ENCODE peak calls at places on chromosome 5, in seven cellular contexts. Y is ovary, H is foreskin keratinocyte, U is colonic mucosa, I is kidney, D is GM13976, W is nephron progenitor cell. S is an unnamed sample.

GRCh38 chr5:59608745-59609144 is 284.8 kb downstream of the PDE4D start:
- DNase-seq in Y (no peak), H (no peak), U (no peak), I (no peak), D (no peak), W (no peak), S (no peak)

GRCh38 chr5:24347206-24347605 is 297.6 kb downstream of the CDH10 start:
- DNase-seq in Y (no peak), H (peak; percentile 9), U (no peak), I (no peak), D (no peak), W (no peak), S (no peak)

GRCh38 chr5:150258126-150258525 is 31.4 kb downstream of the CAMK2A start:
- DNase-seq in Y (no peak), H (no peak), U (no peak), I (no peak), D (no peak), W (no peak), S (no peak)

GRCh38 chr5:106380736-106381135 is 1290.0 kb downstream of the EFNA5 start:
- DNase-seq in Y (no peak), H (peak; percentile 74), U (no peak), I (no peak), D (no peak), W (no peak), S (no peak)

GRCh38 chr5:65142511-65143011 is 339.2 kb downstream of the ADAMTS6 start:
- DNase-seq in Y (no peak), H (peak; percentile 53), U (no peak), I (no peak), D (no peak), W (no peak), S (no peak)

GRCh38 chr5:111277061-111277460 is 52.9 kb downstream of the CAMK4 start:
- DNase-seq in Y (no peak), H (no peak), U (no peak), I (no peak), D (no peak), W (no peak), S (no peak)

GRCh38 chr5:146560205-146560812 is 44.3 kb upstream of the GPR151 start:
- DNase-seq in Y (no peak), H (no peak), U (no peak), I (no peak), D (no peak), W (no peak), S (no peak)

GRCh38 chr5:14202462-14202861 is 59.3 kb downstream of the TRIO start:
- DNase-seq in Y (no peak), H (no peak), U (no peak), I (no peak), D (no peak), W (no peak), S (no peak)

GRCh38 chr5:52870448-52870847 is 82.7 kb downstream of the ITGA1 start:
- DNase-seq in Y (no peak), H (peak; percentile 72), U (no peak), I (peak; percentile 62), D (no peak), W (peak; percentile 58), S (no peak)

GRCh38 chr5:53430618-53431252 is 49.7 kb upstream of the FST start:
- DNase-seq in Y (no peak), H (peak; percentile 77), U (no peak), I (no peak), D (no peak), W (no peak), S (no peak)

GRCh38 chr5:36889264-36889663 is 12.7 kb downstream of the NIPBL start:
- DNase-seq in Y (no peak), H (no peak), U (no peak), I (no peak), D (no peak), W (no peak), S (no peak)

GRCh38 chr5:170614071-170614490 is 110.3 kb downstream of the KCNIP1 start:
- DNase-seq in Y (no peak), H (no peak), U (no peak), I (peak; percentile 36), D (no peak), W (no peak), S (no peak)

GRCh38 chr5:119529811-119530210 is 77.5 kb downstream of the HSD17B4 start:
- DNase-seq in Y (no peak), H (no peak), U (no peak), I (no peak), D (no peak), W (no peak), S (no peak)

GRCh38 chr5:132589467-132589866 is 32.7 kb downstream of the RAD50 start:
- DNase-seq in Y (no peak), H (no peak), U (no peak), I (no peak), D (no peak), W (no peak), S (no peak)

GRCh38 chr5:80655231-80655784 is 525 bp upstream of the DHFR start:
- DNase-seq in Y (no peak), H (no peak), U (no peak), I (no peak), D (no peak), W (no peak), S (no peak)

GRCh38 chr5:158175664-158176507 is 316.9 kb upstream of the CLINT1 start:
- DNase-seq in Y (peak; percentile 25), H (no peak), U (peak; percentile 79), I (no peak), D (no peak), W (no peak), S (no peak)

GRCh38 chr5:72569423-72569939 is 62.3 kb upstream of the ZNF366 start:
- DNase-seq in Y (no peak), H (no peak), U (no peak), I (no peak), D (no peak), W (no peak), S (no peak)

GRCh38 chr5:72871358-72872024 is 55.0 kb downstream of the TNPO1 start:
- DNase-seq in Y (no peak), H (peak; percentile 47), U (no peak), I (no peak), D (no peak), W (no peak), S (no peak)

GRCh38 chr5:171750316-171750788 is 35.3 kb upstream of the SMIM23 start:
- DNase-seq in Y (no peak), H (peak; percentile 38), U (peak; percentile 21), I (no peak), D (no peak), W (no peak), S (no peak)

GRCh38 chr5:172852490-172853354 is 18.7 kb downstream of the ERGIC1 start:
- DNase-seq in Y (no peak), H (no peak), U (peak; percentile 30), I (peak; percentile 68), D (no peak), W (no peak), S (no peak)

GRCh38 chr5:79713727-79714126 is 24.1 kb downstream of the CMYA5 start:
- DNase-seq in Y (no peak), H (no peak), U (no peak), I (no peak), D (no peak), W (no peak), S (no peak)

GRCh38 chr5:157543825-157544622 is 31.6 kb downstream of the ADAM19 start:
- DNase-seq in Y (peak; percentile 39), H (no peak), U (no peak), I (no peak), D (no peak), W (no peak), S (no peak)

GRCh38 chr5:115977988-115978387 is 15.7 kb downstream of the LVRN start:
- DNase-seq in Y (no peak), H (peak; percentile 58), U (no peak), I (no peak), D (no peak), W (no peak), S (no peak)

GRCh38 chr5:115378754-115379153 is 82.3 kb upstream of the CCDC112 start:
- DNase-seq in Y (no peak), H (no peak), U (no peak), I (no peak), D (no peak), W (no peak), S (no peak)

GRCh38 chr5:6573651-6574101 is 59.2 kb downstream of the NSUN2 start:
- DNase-seq in Y (no peak), H (no peak), U (no peak), I (no peak), D (no peak), W (no peak), S (no peak)

GRCh38 chr5:133945561-133945960 is 22.9 kb downstream of the C5orf15 start:
- DNase-seq in Y (no peak), H (no peak), U (no peak), I (no peak), D (no peak), W (no peak), S (no peak)

GRCh38 chr5:124697912-124698690 is 48.3 kb downstream of the ZNF608 start:
- DNase-seq in Y (no peak), H (no peak), U (no peak), I (no peak), D (no peak), W (no peak), S (no peak)
- TF ChIP-seq CTCF in Y (no peak), H (no peak), U (no peak), I (no peak), D (no peak), W (no peak), S (no peak)

GRCh38 chr5:83467315-83468044 is 4.1 kb upstream of the VCAN start:
- DNase-seq in Y (no peak), H (peak; percentile 2), U (no peak), I (peak; percentile 43), D (no peak), W (no peak), S (no peak)
- TF ChIP-seq CTCF in Y (no peak), H (no peak), U (no peak), I (no peak), D (no peak), W (no peak), S (peak; percentile 25)

DNA sequence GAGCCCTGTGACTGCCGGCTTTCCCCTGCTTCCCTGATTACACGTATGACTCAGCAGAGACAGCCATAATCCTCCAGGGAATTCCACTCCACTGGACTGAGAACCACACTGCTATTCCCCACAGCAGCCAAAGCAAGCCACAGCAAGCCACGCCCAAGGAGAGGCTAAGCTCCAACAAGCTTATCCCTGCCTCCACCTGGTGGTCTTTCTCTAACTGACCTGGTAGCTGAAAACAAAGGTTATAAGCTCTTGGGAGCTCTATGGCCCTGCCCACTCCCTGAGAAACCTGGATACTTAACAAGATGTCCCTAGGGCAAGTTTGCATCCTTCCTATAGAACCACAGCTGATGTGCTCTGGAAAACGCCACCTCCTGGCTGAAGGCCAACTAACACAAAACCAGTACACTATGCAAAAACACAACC is 613.7 kb upstream of the CDH18 start:
- DNase-seq in Y (no peak), H (peak; percentile 26), U (no peak), I (no peak), D (no peak), W (no peak), S (no peak)
- TF ChIP-seq CTCF in Y (no peak), H (no peak), U (no peak), I (no peak), D (no peak), W (no peak), S (no peak)

GRCh38 chr5:177489119-177489716 is 8.2 kb downstream of the PDLIM7 start:
- DNase-seq in Y (no peak), H (no peak), U (peak; percentile 62), I (peak; percentile 57), D (no peak), W (no peak), S (no peak)
- TF ChIP-seq CTCF in Y (no peak), H (no peak), U (no peak), I (no peak), D (no peak), W (no peak), S (no peak)

GRCh38 chr5:140833993-140834392 is at the start of gene PCDHA7:
- DNase-seq in Y (no peak), H (no peak), U (no peak), I (no peak), D (no peak), W (no peak), S (no peak)
- TF ChIP-seq CTCF in Y (no peak), H (peak; percentile 41), U (no peak), I (no peak), D (no peak), W (no peak), S (no peak)